ENCODE peak calls at places on chromosomes 7 and 10, in nine cellular contexts. H, X, E, I, V, U, W, B and L are unnamed samples.
A peak's percentile ranks its signal among the peaks of the same experiment; 100 is the strongest.

GRCh38 chr7:24035653-24036414 is 248.2 kb upstream of the NPY start:
- DNase-seq in B (no peak), U (no peak), X (no peak), I (no peak), H (no peak), V (no peak), E (no peak), W (no peak), L (no peak)

GRCh38 chr7:143258830-143259229 is 4.4 kb upstream of the GSTK1 start:
- DNase-seq in H (no peak), X (no peak), U (no peak), W (no peak), V (no peak), I (no peak), B (no peak), E (no peak), L (no peak)

GRCh38 chr7:31545549-31545948 is 31.7 kb downstream of the ITPRID1 start:
- DNase-seq in E (no peak), I (no peak), W (no peak), H (no peak), U (no peak), V (no peak), X (no peak), B (no peak), L (no peak)

GRCh38 chr7:130401101-130401500 is 20.8 kb downstream of the CPA1 start:
- DNase-seq in W (no peak), H (no peak), E (no peak), I (no peak), X (no peak), B (no peak), V (no peak), U (no peak), L (no peak)

GRCh38 chr7:45225560-45226335 is 68.2 kb downstream of the RAMP3 start:
- DNase-seq in B (no peak), W (peak; percentile 54), H (no peak), U (no peak), V (no peak), X (no peak), I (no peak), E (no peak), L (no peak)

GRCh38 chr10:79223346-79224048 is 123.8 kb upstream of the PPIF start:
- DNase-seq in H (peak; percentile 89), W (no peak), B (no peak), E (no peak), U (no peak), V (peak; percentile 71), X (no peak), I (no peak), L (no peak)

GRCh38 chr7:11607676-11608075 is 224.3 kb downstream of the THSD7A start:
- DNase-seq in V (no peak), E (no peak), B (no peak), W (peak; percentile 4), U (no peak), I (no peak), H (no peak), X (no peak), L (peak; percentile 40)

GRCh38 chr7:21911341-21911875 is 34.3 kb downstream of the CDCA7L start:
- DNase-seq in E (no peak), H (no peak), X (no peak), I (no peak), B (no peak), U (no peak), V (no peak), W (no peak), L (no peak)

GRCh38 chr7:32167256-32167655 is 97.0 kb upstream of the PDE1C start:
- DNase-seq in H (no peak), U (no peak), E (no peak), W (no peak), I (no peak), X (no peak), V (no peak), B (no peak), L (no peak)

GRCh38 chr10:6089334-6090219 is 743 bp downstream of the RBM17 start:
- DNase-seq in W (no peak), H (no peak), U (no peak), B (peak; percentile 53), I (no peak), V (peak; percentile 38), X (peak; percentile 41), E (no peak), L (no peak)

GRCh38 chr7:27685893-27686292 is 23.2 kb upstream of the HIBADH start:
- DNase-seq in W (no peak), V (no peak), U (no peak), I (no peak), H (no peak), X (no peak), B (no peak), E (no peak), L (no peak)

GRCh38 chr10:116768786-116769185 is 26.4 kb upstream of the HSPA12A start:
- DNase-seq in V (no peak), U (no peak), W (no peak), I (no peak), X (no peak), H (no peak), B (no peak), E (no peak), L (no peak)

GRCh38 chr7:31741852-31742251 is 54.8 kb downstream of the PPP1R17 start:
- DNase-seq in B (no peak), U (no peak), E (no peak), X (no peak), W (no peak), I (no peak), V (no peak), H (no peak), L (no peak)

GRCh38 chr10:113648478-113648877 is 15.4 kb downstream of the NRAP start:
- DNase-seq in H (no peak), U (no peak), I (no peak), W (no peak), B (no peak), V (no peak), E (no peak), X (no peak), L (no peak)

GRCh38 chr7:127252380-127252718 is 392 bp downstream of the GRM8 start:
- DNase-seq in H (no peak), B (no peak), E (no peak), U (no peak), I (no peak), V (no peak), X (peak; percentile 15), W (no peak), L (no peak)

GRCh38 chr10:109926141-109926745 is 2.9 kb upstream of the XPNPEP1 start:
- DNase-seq in B (no peak), U (no peak), H (no peak), V (no peak), W (no peak), I (no peak), E (no peak), X (no peak), L (no peak)

GRCh38 chr7:50502947-50503346 is 52.8 kb upstream of the FIGNL1 start:
- DNase-seq in I (no peak), V (no peak), B (no peak), U (no peak), H (no peak), E (no peak), X (no peak), W (no peak), L (no peak)